ENCODE peak calls at places on chromosomes 6 and 20, in four cellular contexts. L, R, Z and D are unnamed samples.

GRCh38 chr6:33053230-33053629 is 20.2 kb downstream of the HLA-DPA1 start:
- DNase-seq in Z (no peak), L (no peak), R (no peak), D (no peak)

GRCh38 chr20:21705466-21706344 is at the start of gene PAX1:
- DNase-seq in Z (no peak), R (no peak), L (peak; percentile 86), D (no peak)

GRCh38 chr6:42979523-42980177 is 669 bp upstream of the PEX6 start:
- DNase-seq in R (no peak), Z (no peak), L (peak; percentile 88), D (no peak)

GRCh38 chr20:21702001-21702400 is 3.5 kb upstream of the PAX1 start:
- DNase-seq in R (no peak), Z (peak; percentile 53), L (no peak), D (no peak)

GRCh38 chr20:58637466-58638198 is 13.5 kb upstream of the STX16 start:
- DNase-seq in Z (no peak), R (no peak), L (no peak), D (no peak)

GRCh38 chr6:119071576-119071975 is 6.9 kb downstream of the FAM184A start:
- DNase-seq in L (no peak), R (peak; percentile 60), Z (no peak), D (no peak)

GRCh38 chr6:37024665-37025337 is 19.3 kb downstream of the FGD2 start:
- DNase-seq in R (no peak), L (peak; percentile 88), Z (no peak), D (no peak)

GRCh38 chr6:137631323-137631722 is 137.1 kb upstream of the OLIG3 start:
- DNase-seq in L (no peak), R (no peak), Z (no peak), D (no peak)

GRCh38 chr6:151440930-151441329 is 11.0 kb downstream of the RMND1 start:
- DNase-seq in L (peak; percentile 70), Z (no peak), R (no peak), D (no peak)

GRCh38 chr6:1906625-1907024 is 296.9 kb downstream of the FOXC1 start:
- DNase-seq in R (no peak), L (no peak), Z (no peak), D (no peak)

GRCh38 chr6:1904898-1905297 is 295.2 kb downstream of the FOXC1 start:
- DNase-seq in L (no peak), Z (no peak), R (no peak), D (no peak)

GRCh38 chr6:1911476-1911875 is 301.8 kb downstream of the FOXC1 start:
- DNase-seq in Z (no peak), L (no peak), R (no peak), D (no peak)

GRCh38 chr6:1910621-1911407 is 301.1 kb downstream of the FOXC1 start:
- DNase-seq in R (no peak), Z (no peak), L (peak; percentile 65), D (no peak)

GRCh38 chr6:1908784-1909183 is 299.1 kb downstream of the FOXC1 start:
- DNase-seq in L (no peak), R (no peak), Z (no peak), D (no peak)
- H3K4me1 ChIP-seq in L (peaks cover 17% of the 10 kb centered on the region), R (no peaks in the 10 kb centered on the region), Z (no peaks in the 10 kb centered on the region), D (no peaks in the 10 kb centered on the region)

GRCh38 chr20:14865169-14865568 is 527.8 kb upstream of the FLRT3 start:
- DNase-seq in R (no peak), Z (no peak), L (no peak), D (no peak)
- H3K27me3 ChIP-seq in R (no peaks in the 10 kb centered on the region), Z (no peaks in the 10 kb centered on the region), L (no peaks in the 10 kb centered on the region), D (no peaks in the 10 kb centered on the region)

GRCh38 chr20:48374986-48375715 is 452.6 kb downstream of the PREX1 start:
- DNase-seq in Z (no peak), R (no peak), L (no peak), D (no peak)

GRCh38 chr20:48366230-48366629 is 461.6 kb downstream of the PREX1 start:
- DNase-seq in Z (no peak), R (no peak), L (no peak), D (no peak)

GRCh38 chr20:48375804-48376203 is 452.0 kb downstream of the PREX1 start:
- DNase-seq in L (no peak), Z (no peak), R (no peak), D (no peak)

GRCh38 chr20:48373555-48373934 is 454.3 kb downstream of the PREX1 start:
- DNase-seq in Z (no peak), R (no peak), L (no peak), D (no peak)

GRCh38 chr20:48371211-48371610 is 456.6 kb downstream of the PREX1 start:
- DNase-seq in L (no peak), R (no peak), Z (no peak), D (no peak)
- H3K4me1 ChIP-seq in L (no peaks in the 10 kb centered on the region), R (no peaks in the 10 kb centered on the region), Z (no peaks in the 10 kb centered on the region), D (peaks cover 4% of the 10 kb centered on the region)

GRCh38 chr20:8331740-8332412 is 199.8 kb downstream of the PLCB1 start:
- DNase-seq in L (peak; percentile 71), Z (no peak), R (no peak), D (no peak)

GRCh38 chr20:8330785-8331699 is 199.0 kb downstream of the PLCB1 start:
- DNase-seq in R (no peak), L (no peak), Z (no peak), D (no peak)

GRCh38 chr20:8334641-8335040 is 202.6 kb downstream of the PLCB1 start:
- DNase-seq in L (no peak), Z (no peak), R (no peak), D (no peak)

GRCh38 chr20:8335796-8336195 is 203.7 kb downstream of the PLCB1 start:
- DNase-seq in Z (no peak), R (no peak), L (no peak), D (no peak)

DNA sequence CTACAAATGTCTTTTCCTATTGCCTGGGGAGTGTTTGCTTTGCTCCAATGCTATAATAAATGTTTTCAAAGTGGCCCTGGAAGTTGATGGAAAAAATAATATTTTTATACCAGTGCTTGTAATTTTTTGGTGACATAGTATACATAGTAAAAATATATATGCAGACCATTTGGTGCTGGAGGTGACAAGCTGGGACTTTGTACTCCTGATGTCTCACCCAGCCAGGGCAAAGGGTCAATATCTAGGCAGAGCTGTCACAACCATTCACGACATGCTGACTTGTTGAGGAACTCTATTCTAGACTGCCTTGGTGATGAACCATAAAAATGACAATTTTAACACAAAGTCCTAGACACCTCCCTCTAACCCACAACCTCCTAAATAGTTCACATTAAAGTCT is 203.0 kb downstream of the PLCB1 start:
- DNase-seq in Z (no peak), R (peak; percentile 61), L (no peak), D (no peak)
- H3K27me3 ChIP-seq in Z (no peaks in the 10 kb centered on the region), R (no peaks in the 10 kb centered on the region), L (no peaks in the 10 kb centered on the region), D (no peaks in the 10 kb centered on the region)

DNA sequence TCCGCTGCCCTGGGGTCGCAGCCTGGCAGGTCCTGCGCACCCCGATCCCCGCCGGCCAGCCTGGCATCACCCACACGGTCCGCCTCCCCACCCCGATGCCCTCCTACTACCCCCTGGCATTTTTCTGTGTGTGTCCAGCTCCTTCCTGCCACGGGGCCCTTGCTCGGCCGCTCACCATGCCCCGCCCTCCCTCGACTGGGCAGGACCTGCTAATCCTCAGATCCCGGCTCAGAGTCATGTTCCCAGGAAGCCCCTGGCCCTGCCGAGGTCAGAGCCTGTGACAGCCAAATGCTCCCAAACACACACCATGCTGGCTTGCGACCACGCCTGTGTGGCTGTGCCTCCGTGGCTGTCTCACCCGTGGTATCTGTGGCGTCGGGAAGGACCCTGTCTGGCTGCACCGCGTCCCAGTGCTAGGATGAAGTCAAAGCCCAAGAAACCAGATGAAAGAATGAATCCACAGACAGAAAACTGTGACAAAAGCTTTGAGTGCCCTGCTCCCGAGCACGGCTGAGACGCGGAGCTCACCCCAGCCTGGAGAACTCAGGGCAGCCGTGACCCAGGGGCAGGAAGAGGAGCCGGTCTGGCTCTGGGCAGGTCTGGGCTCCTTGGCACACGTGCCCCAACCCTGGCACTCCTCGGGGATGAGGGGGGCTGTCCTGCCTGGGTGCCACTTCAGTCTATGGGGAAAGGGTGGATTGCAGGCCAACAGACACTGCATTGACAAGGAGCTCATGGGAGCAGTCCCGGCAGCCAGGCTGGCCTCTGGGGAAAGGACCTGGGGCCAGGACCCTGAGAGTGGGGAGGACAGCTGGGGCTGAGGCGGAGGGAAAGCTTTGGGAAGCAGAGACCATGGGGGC is 20.8 kb upstream of the SLCO4A1 start:
- DNase-seq in Z (no peak), L (no peak), R (no peak), D (no peak)
- H3K4me1 ChIP-seq in Z (peaks cover 20% of the 10 kb centered on the region), L (peaks cover 8% of the 10 kb centered on the region), R (peaks cover 39% of the 10 kb centered on the region), D (no peaks in the 10 kb centered on the region)

GRCh38 chr20:62518911-62519310 is 43.1 kb upstream of the GATA5 start:
- DNase-seq in R (no peak), Z (no peak), L (no peak), D (no peak)

GRCh38 chr20:62516345-62516744 is 40.5 kb upstream of the GATA5 start:
- DNase-seq in Z (no peak), L (no peak), R (no peak), D (no peak)

GRCh38 chr20:62519826-62520225 is 44.0 kb upstream of the GATA5 start:
- DNase-seq in Z (no peak), L (no peak), R (no peak), D (no peak)

GRCh38 chr20:62517168-62517567 is 41.4 kb upstream of the GATA5 start:
- DNase-seq in R (no peak), Z (no peak), L (no peak), D (no peak)

DNA sequence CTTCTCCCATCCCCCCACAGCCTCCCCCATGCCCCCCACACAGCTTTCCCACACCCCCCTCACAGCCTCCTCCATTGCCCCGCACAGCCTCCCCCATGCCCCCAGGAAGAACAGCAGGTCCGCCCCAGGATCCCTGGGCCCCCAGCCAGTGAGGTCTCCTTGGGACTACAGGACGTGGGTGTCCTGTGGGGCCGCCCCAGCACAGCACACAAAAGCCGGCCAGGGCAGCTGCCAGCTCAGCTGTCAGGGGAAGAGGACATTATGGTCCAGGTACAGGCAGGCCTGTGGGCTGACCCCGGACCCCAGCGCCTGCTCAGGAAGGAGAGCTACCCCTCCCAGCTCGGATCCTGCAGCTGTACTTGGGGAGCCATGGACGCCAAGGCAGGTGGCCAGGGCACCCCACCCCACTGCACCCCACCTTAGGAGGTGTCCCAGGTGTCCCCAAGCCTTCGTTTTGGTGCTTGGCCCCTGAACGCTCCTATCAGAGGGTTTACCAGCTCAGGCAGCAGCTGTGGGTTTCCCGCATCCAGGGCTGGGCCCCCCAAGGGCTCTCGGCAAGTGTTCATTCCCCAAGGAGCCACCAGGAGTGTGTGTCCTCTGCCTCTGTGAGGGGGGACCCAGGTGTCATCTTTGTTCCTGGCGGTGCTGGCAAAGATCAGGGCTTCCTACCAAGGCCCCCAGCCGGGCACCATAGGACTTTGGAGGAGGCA is 42.3 kb upstream of the GATA5 start:
- DNase-seq in Z (no peak), L (no peak), R (no peak), D (no peak)
- H3K27me3 ChIP-seq in Z (no peaks in the 10 kb centered on the region), L (peaks cover 7% of the 10 kb centered on the region), R (no peaks in the 10 kb centered on the region), D (peaks cover 10% of the 10 kb centered on the region)